ENCODE peak calls at places on chromosomes 7 and 10, in four cellular contexts. L is psoas muscle, Y is fibroblast of lung, H is lower lobe of right lung. K is an unnamed sample. For H3K4me1, the result is how much of the 10 kb centered on the place peaks cover.

GRCh38 chr7:74627699-74628411 is 29.7 kb upstream of the GTF2I start:
- DNase-seq in L (peak), H (peak), Y (peak), K (peak)

GRCh38 chr7:24725554-24726260 is 31.6 kb downstream of the GSDME start:
- DNase-seq in Y (no peak), L (no peak), H (no peak), K (no peak)

GRCh38 chr7:132250480-132251326 is 325.6 kb downstream of the PLXNA4 start:
- DNase-seq in Y (no peak), L (no peak), H (no peak), K (no peak)

GRCh38 chr10:100183482-100183881 is 2.3 kb downstream of the ERLIN1 start:
- DNase-seq in H (no peak), L (no peak), Y (no peak), K (no peak)

GRCh38 chr10:97538839-97539238 is 33.7 kb upstream of the ANKRD2 start:
- DNase-seq in Y (no peak), H (no peak), L (no peak), K (no peak)

GRCh38 chr10:116702165-116702564 is 40.2 kb downstream of the HSPA12A start:
- DNase-seq in L (no peak), Y (no peak), H (no peak), K (no peak)

GRCh38 chr10:12884851-12885250 is 116.7 kb downstream of the CCDC3 start:
- DNase-seq in Y (no peak), H (no peak), L (no peak), K (no peak)

GRCh38 chr7:18119985-18120384 is 92.3 kb upstream of the PRPS1L1 start:
- DNase-seq in L (no peak), Y (peak), H (no peak), K (no peak)

GRCh38 chr7:33423646-33424020 is 294.3 kb downstream of the BBS9 start:
- DNase-seq in Y (no peak), L (no peak), H (no peak), K (peak)

GRCh38 chr7:139767561-139767982 is 10.2 kb downstream of the HIPK2 start:
- DNase-seq in H (no peak), L (no peak), Y (no peak), K (no peak)

GRCh38 chr7:151960449-151960848 is 4.2 kb downstream of the GALNTL5 start:
- DNase-seq in Y (no peak), H (no peak), L (no peak), K (no peak)

GRCh38 chr10:71621783-71622526 is 97.6 kb downstream of the C10orf105 start:
- DNase-seq in L (peak), H (no peak), Y (peak), K (peak)

GRCh38 chr7:144057954-144058353 is 9.2 kb downstream of the OR2A5 start:
- DNase-seq in H (no peak), Y (peak), L (no peak), K (no peak)

GRCh38 chr7:95718556-95719410 is 53.6 kb upstream of the DYNC1I1 start:
- DNase-seq in Y (no peak), L (no peak), H (no peak), K (no peak)

GRCh38 chr10:35453855-35454532 is 117.7 kb downstream of the CCNY start:
- DNase-seq in H (no peak), L (no peak), Y (peak), K (no peak)

GRCh38 chr7:104984591-104985258 is 29.3 kb upstream of the KMT2E start:
- DNase-seq in L (no peak), H (no peak), Y (no peak), K (no peak)

GRCh38 chr10:85786401-85786899 is 580.1 kb downstream of the GRID1 start:
- DNase-seq in Y (no peak), L (no peak), H (no peak), K (peak)

GRCh38 chr7:29811597-29811996 is 5.3 kb downstream of the WIPF3 start:
- DNase-seq in H (no peak), L (no peak), Y (no peak), K (peak)

GRCh38 chr10:27744478-27745379 is 890 bp downstream of the MKX start:
- DNase-seq in Y (peak), L (peak), H (peak), K (peak)

GRCh38 chr7:13144622-13145021 is 457.2 kb downstream of the ARL4A start:
- DNase-seq in H (no peak), L (no peak), Y (peak), K (peak)

GRCh38 chr7:43761919-43762318 is 3.4 kb downstream of the BLVRA start:
- DNase-seq in L (no peak), H (no peak), Y (no peak), K (no peak)

DNA sequence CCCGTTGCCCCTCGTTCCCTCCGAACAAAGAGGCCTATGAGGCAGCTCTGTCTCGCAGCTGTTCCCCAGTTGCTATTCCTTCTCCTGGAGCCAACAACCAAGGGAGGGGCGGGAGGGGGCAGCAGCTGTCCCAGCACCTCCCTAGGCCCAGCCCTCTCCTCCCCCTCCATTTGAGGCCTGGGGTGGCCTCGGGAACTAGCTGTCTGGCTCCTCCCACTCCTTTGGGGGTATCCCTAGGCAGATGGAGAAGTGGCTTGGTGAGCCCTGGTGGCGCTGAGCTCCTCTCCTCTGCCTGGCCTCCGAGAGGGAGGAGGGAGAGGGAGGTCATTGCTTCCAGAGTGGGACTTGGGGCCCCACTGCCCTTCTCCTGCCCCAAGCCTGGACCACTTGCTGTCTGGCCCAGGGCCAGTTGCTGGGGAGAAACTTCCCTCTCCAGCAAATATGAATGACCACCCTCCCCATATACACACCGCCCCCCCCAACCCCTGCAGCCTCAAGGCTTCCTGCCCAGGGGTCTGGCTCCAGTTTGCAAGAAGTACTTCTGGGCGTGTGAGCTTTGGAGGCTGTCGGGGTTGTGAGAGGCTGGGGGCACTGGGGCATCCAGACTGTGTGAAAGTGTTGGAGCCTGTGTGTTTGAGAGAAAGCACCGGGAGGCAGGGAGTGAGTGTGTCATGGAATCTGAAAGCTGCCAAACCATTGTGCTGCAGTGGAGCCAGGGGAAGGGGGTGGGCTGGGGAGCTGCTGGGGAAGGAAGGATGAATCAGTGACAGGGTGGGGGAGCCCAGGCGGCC is 3.1 kb downstream of the FLNC start:
- DNase-seq in H (no peak), L (peak), Y (peak), K (peak)
- H3K4me3 ChIP-seq in H (no peak), L (peak), Y (peak), K (peak)

DNA sequence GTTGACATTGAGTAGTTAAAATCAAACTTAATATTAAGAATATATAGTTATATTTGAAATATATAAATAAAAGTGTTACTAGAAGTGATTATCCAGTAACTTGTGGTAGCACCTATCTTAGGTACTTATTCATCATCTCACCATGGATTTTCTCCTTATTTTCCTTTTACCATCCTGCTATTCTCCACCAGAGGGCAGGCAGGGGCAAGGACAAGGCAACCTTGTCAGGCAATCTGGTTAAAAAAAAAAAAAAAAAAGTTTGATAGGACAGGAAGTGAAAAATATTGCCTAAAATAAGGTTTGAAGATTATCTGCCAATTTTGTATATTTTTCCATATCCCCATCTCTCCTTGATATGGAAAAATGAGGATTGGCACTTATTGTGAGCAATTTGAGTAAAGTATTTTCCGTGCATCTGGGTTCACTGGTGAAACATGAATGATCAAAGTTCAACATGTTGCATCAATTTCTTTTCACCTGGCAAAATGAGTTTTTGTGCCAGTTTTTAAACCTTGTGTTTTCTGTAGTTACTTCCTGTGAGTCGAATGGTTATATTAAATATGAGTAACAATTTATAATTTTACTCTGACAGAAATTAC is 256.7 kb downstream of the AGMO start:
- DNase-seq in H (no peak), L (peak), Y (peak), K (peak)
- H3K27ac ChIP-seq in H (no peak), L (no peak), Y (no peak), K (no peak)

DNA sequence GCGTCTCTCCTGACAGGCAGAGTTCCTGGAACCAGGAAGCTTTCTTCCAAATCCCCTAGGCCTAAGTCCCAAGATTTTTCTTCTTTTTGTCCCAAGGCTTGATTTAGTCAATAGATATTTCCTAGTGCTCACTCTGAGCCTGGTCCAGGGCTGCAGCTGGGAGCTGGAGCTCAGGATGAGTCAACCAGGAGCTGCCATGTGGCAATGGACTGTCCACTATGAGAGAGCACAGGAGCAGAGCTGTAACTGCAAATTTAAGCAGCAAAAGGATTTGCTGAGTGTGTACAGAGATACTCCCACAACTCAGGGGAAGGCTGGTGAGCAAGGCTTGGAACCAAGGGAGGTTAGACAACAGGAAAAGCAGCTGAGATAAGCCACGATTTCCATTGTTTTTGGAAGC is 92.1 kb upstream of the CXCL12 start:
- DNase-seq in Y (peak), H (no peak), L (peak), K (no peak)
- H3K4me1 ChIP-seq in Y (under half), H (under half), L (under half), K (under half)

DNA sequence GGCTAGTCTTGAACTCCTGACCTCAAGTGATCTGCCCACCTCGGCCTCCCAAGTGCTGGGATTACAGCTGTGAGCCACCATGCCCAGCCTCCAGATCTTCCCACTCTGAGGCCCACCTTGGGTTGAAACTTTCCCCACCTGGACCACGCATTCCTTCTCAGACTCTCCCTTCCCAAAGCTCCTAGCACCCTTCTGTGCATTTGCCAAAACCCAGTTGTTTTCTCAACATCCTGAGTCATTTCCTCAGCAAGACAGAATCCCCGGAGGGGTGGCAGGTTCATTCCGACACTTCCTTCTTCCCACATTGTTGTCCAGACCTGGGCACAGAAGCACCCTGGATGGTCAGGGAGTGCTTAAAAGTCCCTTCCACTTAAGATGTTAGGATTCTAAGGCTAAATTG is 28.9 kb downstream of the BAG3 start:
- DNase-seq in Y (peak), H (no peak), L (no peak), K (no peak)
- H3K4me3 ChIP-seq in Y (no peak), H (no peak), L (no peak), K (no peak)

GRCh38 chr10:103617362-103618026 is 124.0 kb downstream of the NEURL1 start:
- DNase-seq in L (no peak), Y (no peak), H (no peak), K (no peak)

GRCh38 chr10:103612462-103613365 is 119.2 kb downstream of the NEURL1 start:
- DNase-seq in H (no peak), L (no peak), Y (peak), K (peak)

GRCh38 chr10:103616705-103617361 is 123.3 kb downstream of the NEURL1 start:
- DNase-seq in Y (peak), H (no peak), L (peak), K (no peak)

GRCh38 chr10:103613616-103614015 is 120.1 kb downstream of the NEURL1 start:
- DNase-seq in Y (no peak), H (no peak), L (no peak), K (peak)

GRCh38 chr10:103614511-103615158 is 121.1 kb downstream of the NEURL1 start:
- DNase-seq in Y (no peak), L (no peak), H (no peak), K (no peak)
- H3K27ac ChIP-seq in Y (peak), L (peak), H (no peak), K (no peak)

GRCh38 chr10:22676435-22676834 is 37.9 kb downstream of the PIP4K2A start:
- DNase-seq in H (no peak), Y (no peak), L (no peak), K (no peak)
- H3K4me1 ChIP-seq in H (under half), Y (under half), L (under half), K (under half)

GRCh38 chr10:15351099-15351820 is 19.8 kb downstream of the FAM171A1 start:
- DNase-seq in H (no peak), Y (no peak), L (no peak), K (no peak)

GRCh38 chr10:15347205-15347604 is 23.9 kb downstream of the FAM171A1 start:
- DNase-seq in H (no peak), L (no peak), Y (no peak), K (no peak)

GRCh38 chr10:15349133-15349532 is 22.0 kb downstream of the FAM171A1 start:
- DNase-seq in H (no peak), Y (no peak), L (no peak), K (no peak)

GRCh38 chr10:15346440-15347141 is 24.5 kb downstream of the FAM171A1 start:
- DNase-seq in H (no peak), Y (peak), L (no peak), K (no peak)

DNA sequence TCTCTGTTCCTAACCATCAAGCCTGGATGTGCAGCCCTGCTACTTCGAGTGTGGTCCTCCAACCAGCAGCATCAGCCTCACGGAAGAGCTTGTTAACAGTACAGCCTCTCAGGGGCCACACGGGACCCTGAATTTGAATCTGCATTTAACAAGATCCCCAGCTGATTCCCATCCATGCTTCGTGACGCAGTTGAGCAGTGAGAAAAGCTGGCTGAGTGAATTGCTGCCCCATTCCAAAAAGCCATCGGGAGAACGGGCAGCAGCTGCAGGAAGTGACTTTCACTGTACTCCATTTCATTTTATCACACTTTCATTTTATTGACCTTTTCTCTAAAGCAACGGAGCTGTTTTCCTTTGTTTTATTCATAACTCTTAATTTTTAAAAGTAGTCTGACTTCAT is 22.5 kb downstream of the FAM171A1 start:
- DNase-seq in Y (no peak), L (no peak), H (no peak), K (peak)
- H3K4me3 ChIP-seq in Y (peak), L (peak), H (peak), K (peak)